ENCODE peak calls at places on chromosomes 1 and 21, in seven cellular contexts. V, Y, K, N, B, Z and S are unnamed samples.

GRCh38 chr1:163035791-163036249 is 33.3 kb upstream of the RGS4 start:
- DNase-seq in V (no peak), Y (peak; percentile 60), K (no peak), N (no peak), B (peak; percentile 96), Z (peak; percentile 99), S (no peak)

GRCh38 chr1:161932668-161933067 is 91.0 kb downstream of the OLFML2B start:
- DNase-seq in V (no peak), Y (no peak), K (no peak), N (no peak), B (no peak), Z (no peak), S (no peak)

GRCh38 chr1:199684686-199685273 is 342.7 kb upstream of the NR5A2 start:
- DNase-seq in V (no peak), Y (peak; percentile 74), K (peak; percentile 71), N (peak; percentile 70), B (peak; percentile 82), Z (peak; percentile 67), S (peak; percentile 62)

GRCh38 chr1:24276791-24277190 is 42.4 kb upstream of the GRHL3 start:
- DNase-seq in V (no peak), Y (no peak), K (no peak), N (no peak), B (peak; percentile 4), Z (no peak), S (no peak)

GRCh38 chr1:204274441-204274840 is 60.7 kb upstream of the GOLT1A start:
- DNase-seq in V (no peak), Y (no peak), K (no peak), N (no peak), B (peak; percentile 69), Z (peak; percentile 66), S (no peak)

GRCh38 chr1:20168547-20169491 is 17.1 kb upstream of the UBXN10 start:
- DNase-seq in V (no peak), Y (no peak), K (no peak), N (no peak), B (no peak), Z (no peak), S (no peak)

GRCh38 chr1:178075323-178075722 is 18.6 kb upstream of the RASAL2 start:
- DNase-seq in V (no peak), Y (no peak), K (no peak), N (no peak), B (no peak), Z (no peak), S (no peak)

GRCh38 chr1:29341936-29342335 is 105.6 kb downstream of the PTPRU start:
- DNase-seq in V (no peak), Y (no peak), K (no peak), N (peak; percentile 25), B (no peak), Z (no peak), S (no peak)

GRCh38 chr1:228014235-228014930 is 7.6 kb downstream of the WNT3A start:
- DNase-seq in V (no peak), Y (no peak), K (peak; percentile 17), N (no peak), B (peak; percentile 38), Z (peak; percentile 62), S (no peak)

GRCh38 chr1:16260814-16261213 is 23.8 kb upstream of the CPLANE2 start:
- DNase-seq in V (no peak), Y (no peak), K (no peak), N (no peak), B (peak; percentile 81), Z (peak; percentile 77), S (no peak)

GRCh38 chr1:118661769-118662320 is 326.3 kb downstream of the TBX15 start:
- DNase-seq in V (no peak), Y (no peak), K (no peak), N (no peak), B (no peak), Z (peak; percentile 18), S (no peak)

GRCh38 chr1:160377585-160378206 is 10.8 kb downstream of the NHLH1 start:
- DNase-seq in V (no peak), Y (no peak), K (no peak), N (peak; percentile 23), B (peak; percentile 70), Z (peak; percentile 54), S (no peak)

GRCh38 chr21:45451771-45452182 is 46.8 kb downstream of the COL18A1 start:
- DNase-seq in V (no peak), Y (no peak), K (no peak), N (no peak), B (no peak), Z (no peak), S (no peak)

GRCh38 chr21:46064870-46065214 is 33.1 kb upstream of the COL6A2 start:
- DNase-seq in V (no peak), Y (no peak), K (no peak), N (no peak), B (no peak), Z (no peak), S (no peak)

GRCh38 chr1:224589006-224589405 is 27.1 kb upstream of the CNIH3 start:
- DNase-seq in V (no peak), Y (no peak), K (no peak), N (peak; percentile 30), B (peak; percentile 63), Z (peak; percentile 70), S (no peak)

GRCh38 chr1:56533621-56534020 is 45.7 kb downstream of the PLPP3 start:
- DNase-seq in V (no peak), Y (no peak), K (no peak), N (no peak), B (no peak), Z (no peak), S (no peak)

GRCh38 chr1:56534252-56534651 is 45.1 kb downstream of the PLPP3 start:
- DNase-seq in V (no peak), Y (no peak), K (no peak), N (no peak), B (no peak), Z (no peak), S (no peak)

GRCh38 chr1:56531624-56532358 is 47.6 kb downstream of the PLPP3 start:
- DNase-seq in V (no peak), Y (no peak), K (no peak), N (peak; percentile 32), B (no peak), Z (no peak), S (no peak)

GRCh38 chr1:56532359-56532696 is 47.0 kb downstream of the PLPP3 start:
- DNase-seq in V (no peak), Y (no peak), K (no peak), N (no peak), B (peak; percentile 43), Z (no peak), S (no peak)

DNA sequence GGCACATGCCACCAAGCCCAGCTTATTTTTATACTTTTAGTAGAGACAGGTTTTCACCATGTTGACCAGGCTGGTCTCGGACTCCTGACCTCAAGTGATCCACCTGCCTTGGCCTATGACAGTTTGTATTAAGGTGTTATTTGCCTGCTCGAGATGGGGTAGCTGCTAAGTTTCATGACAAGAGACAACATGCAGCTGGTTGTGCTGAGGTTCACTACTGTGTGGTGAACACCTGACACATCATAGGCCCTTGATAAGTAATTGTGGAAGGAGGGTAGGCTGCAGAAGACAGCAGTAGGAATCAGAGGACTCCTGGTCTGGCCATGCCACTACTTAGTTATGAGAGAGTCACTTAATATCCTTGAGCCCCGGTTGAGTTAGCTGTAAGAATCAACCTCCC is 46.2 kb downstream of the PLPP3 start:
- DNase-seq in V (no peak), Y (no peak), K (no peak), N (no peak), B (no peak), Z (no peak), S (no peak)
- H3K27ac ChIP-seq in V (peak overlapping the region; percentile 6), Y (no peak overlapping the region), K (peak overlapping the region; percentile 22), N (no peak overlapping the region), B (no peak overlapping the region), Z (no peak overlapping the region), S (no peak overlapping the region)

DNA sequence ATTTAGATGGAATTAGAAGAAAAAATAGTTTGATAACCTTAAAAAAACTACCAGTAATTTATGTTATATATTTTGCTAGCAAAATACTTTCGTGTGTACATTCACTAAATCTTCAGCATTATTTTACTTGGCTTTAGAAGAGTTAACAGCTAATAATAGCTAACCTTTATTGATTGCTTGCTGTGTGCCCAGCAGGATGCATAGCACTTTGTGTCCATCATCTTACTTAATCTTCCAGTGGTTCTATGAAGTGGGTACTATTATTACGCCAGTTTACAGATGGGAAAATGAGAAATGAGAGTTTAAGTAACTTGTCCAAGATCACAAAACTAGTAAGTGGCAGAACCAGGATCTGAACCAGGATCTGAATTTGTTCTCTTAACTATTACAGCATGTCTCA is 41.7 kb upstream of the GPR25 start:
- DNase-seq in V (no peak), Y (no peak), K (no peak), N (no peak), B (no peak), Z (no peak), S (no peak)
- H3K4me2 ChIP-seq in V (no peak overlapping the region), Y (no peak overlapping the region), K (no peak overlapping the region), N (no peak overlapping the region), B (no peak overlapping the region), Z (no peak overlapping the region), S (no peak overlapping the region)

DNA sequence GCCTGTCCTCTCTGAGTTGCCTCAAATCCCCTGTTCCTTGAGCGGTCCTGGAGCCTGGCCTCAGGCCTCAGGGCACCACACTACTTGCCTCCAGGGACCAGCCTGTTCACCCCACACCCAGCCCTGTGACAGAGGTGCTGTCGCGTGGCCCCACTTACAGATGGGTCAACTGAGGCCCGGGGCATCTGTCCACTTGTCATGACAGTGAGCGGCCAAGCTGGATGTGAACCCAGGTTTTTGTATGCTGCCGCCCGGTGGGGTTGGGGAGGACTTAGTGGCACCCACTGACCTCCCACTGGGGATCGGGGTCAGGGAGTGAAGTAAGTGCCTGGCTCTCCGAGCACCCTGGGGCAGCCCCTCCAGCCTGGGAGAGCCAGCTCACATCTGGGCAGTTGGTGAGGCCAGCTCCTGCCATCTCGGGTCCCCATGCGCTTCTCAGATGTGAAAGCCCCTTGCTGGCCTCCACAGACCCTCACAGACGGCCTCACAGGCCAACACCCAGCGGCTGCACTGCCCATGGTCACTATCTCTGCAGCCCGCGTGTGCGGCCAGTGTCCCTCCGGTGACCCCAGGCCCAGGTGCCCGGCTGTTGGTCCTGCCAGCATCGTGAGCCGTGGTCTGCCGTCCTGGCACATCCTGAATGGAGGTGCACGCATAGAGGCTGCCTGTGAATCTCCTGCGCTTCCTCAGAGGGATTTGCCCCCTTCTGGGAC is 9.3 kb upstream of the FAAP20 start:
- DNase-seq in V (no peak), Y (no peak), K (no peak), N (no peak), B (no peak), Z (no peak), S (no peak)
- H3K27ac ChIP-seq in V (no peak overlapping the region), Y (peak overlapping the region; percentile 37), K (peak overlapping the region; percentile 79), N (no peak overlapping the region), B (peak overlapping the region; percentile 87), Z (peak overlapping the region; percentile 53), S (no peak overlapping the region)

GRCh38 chr1:31791131-31791858 is 24.5 kb downstream of the SPOCD1 start:
- DNase-seq in V (no peak), Y (no peak), K (no peak), N (no peak), B (no peak), Z (no peak), S (no peak)

GRCh38 chr1:31790641-31791091 is 25.2 kb downstream of the SPOCD1 start:
- DNase-seq in V (no peak), Y (no peak), K (no peak), N (no peak), B (no peak), Z (no peak), S (no peak)

GRCh38 chr1:31788825-31789256 is 24.7 kb upstream of the ADGRB2 start:
- DNase-seq in V (no peak), Y (no peak), K (no peak), N (no peak), B (peak; percentile 83), Z (peak; percentile 76), S (peak; percentile 81)

GRCh38 chr1:31789259-31790065 is 25.3 kb upstream of the ADGRB2 start:
- DNase-seq in V (peak; percentile 60), Y (peak; percentile 75), K (peak; percentile 97), N (peak; percentile 97), B (peak; percentile 82), Z (peak; percentile 69), S (peak; percentile 91)

GRCh38 chr1:31790140-31790539 is 25.7 kb downstream of the SPOCD1 start:
- DNase-seq in V (no peak), Y (no peak), K (no peak), N (no peak), B (no peak), Z (no peak), S (no peak)
- H3K4me2 ChIP-seq in V (no peak overlapping the region), Y (no peak overlapping the region), K (no peak overlapping the region), N (no peak overlapping the region), B (no peak overlapping the region), Z (peak overlapping the region; percentile 97), S (no peak overlapping the region)